ENCODE peak calls at places on chromosome 17, in six cellular contexts. K, U, W, I, Y and V are unnamed samples.
A peak's percentile ranks its signal among the peaks of the same experiment; 100 is the strongest.

GRCh38 chr17:21286771-21287702 is 2.5 kb downstream of the MAP2K3 start:
- DNase-seq in I (no peak), K (no peak), W (no peak), Y (peak; percentile 90), U (peak; percentile 12), V (peak; percentile 81)

GRCh38 chr17:60080545-60080944 is 1.8 kb upstream of the HEATR6 start:
- DNase-seq in U (no peak), Y (no peak), I (no peak), K (no peak), W (no peak), V (no peak)

GRCh38 chr17:31746884-31747495 is 112.1 kb downstream of the COPRS start:
- DNase-seq in K (no peak), U (no peak), I (no peak), Y (no peak), W (no peak), V (peak; percentile 30)

GRCh38 chr17:60161598-60162330 is 12.0 kb downstream of the CA4 start:
- DNase-seq in W (no peak), Y (peak; percentile 86), K (no peak), I (no peak), U (no peak), V (no peak)

GRCh38 chr17:732788-733720 is 658 bp downstream of the TLCD3A start:
- DNase-seq in W (peak; percentile 75), Y (peak; percentile 79), I (no peak), K (no peak), U (no peak), V (peak; percentile 49)

GRCh38 chr17:28727727-28728363 is 743 bp upstream of the NEK8 start:
- DNase-seq in W (peak; percentile 77), Y (peak; percentile 92), U (peak; percentile 55), K (peak; percentile 76), I (peak; percentile 70), V (peak; percentile 83)

GRCh38 chr17:66673668-66674276 is 161.1 kb upstream of the CACNG5 start:
- DNase-seq in K (no peak), Y (no peak), U (peak; percentile 72), I (no peak), W (peak; percentile 66), V (peak; percentile 57)

GRCh38 chr17:49741009-49741691 is 22.8 kb downstream of the FAM117A start:
- DNase-seq in W (no peak), U (no peak), Y (no peak), K (no peak), I (no peak), V (no peak)

GRCh38 chr17:48131216-48131824 is 23.8 kb downstream of the SNX11 start:
- DNase-seq in K (no peak), Y (no peak), U (peak; percentile 80), I (no peak), W (peak; percentile 70), V (peak; percentile 47)

GRCh38 chr17:74919440-74920305 is 3.4 kb downstream of the USH1G start:
- DNase-seq in Y (no peak), W (no peak), I (no peak), U (no peak), K (no peak), V (no peak)

GRCh38 chr17:21129023-21129681 is 2.4 kb downstream of the DHRS7B start:
- DNase-seq in W (no peak), I (no peak), Y (no peak), U (no peak), K (no peak), V (no peak)

GRCh38 chr17:57350266-57350665 is 93.9 kb downstream of the MSI2 start:
- DNase-seq in I (no peak), Y (no peak), U (no peak), W (no peak), K (no peak), V (no peak)

GRCh38 chr17:79944251-79944812 is 91.3 kb downstream of the TBC1D16 start:
- DNase-seq in U (no peak), W (no peak), I (no peak), Y (peak; percentile 55), K (peak; percentile 34), V (no peak)

GRCh38 chr17:44144966-44145739 is 3.4 kb downstream of the HROB start:
- DNase-seq in U (no peak), K (no peak), Y (no peak), W (no peak), I (no peak), V (no peak)

GRCh38 chr17:68460715-68461114 is 3.4 kb upstream of the WIPI1 start:
- DNase-seq in U (no peak), I (no peak), Y (no peak), K (no peak), W (no peak), V (no peak)

GRCh38 chr17:39700148-39700987 is 504 bp downstream of the ERBB2 start:
- DNase-seq in I (no peak), Y (no peak), W (no peak), K (no peak), U (no peak), V (no peak)

GRCh38 chr17:62619413-62620155 is 7.9 kb upstream of the MRC2 start:
- DNase-seq in Y (no peak), W (no peak), U (no peak), K (no peak), I (no peak), V (no peak)

GRCh38 chr17:55577011-55577586 is 65.8 kb upstream of the SMIM36 start:
- DNase-seq in K (no peak), W (peak; percentile 77), Y (peak; percentile 81), U (no peak), I (no peak), V (peak; percentile 36)

GRCh38 chr17:82003411-82004381 is 19.0 kb downstream of the CENPX start:
- DNase-seq in U (peak; percentile 84), K (peak; percentile 70), Y (no peak), W (peak; percentile 95), I (no peak), V (peak; percentile 53)

GRCh38 chr17:48596000-48596734 is 2.6 kb upstream of the HOXB5 start:
- DNase-seq in U (no peak), K (no peak), Y (no peak), W (no peak), I (no peak), V (no peak)

GRCh38 chr17:15469260-15469659 is 1.8 kb upstream of the CDRT4 start:
- DNase-seq in Y (no peak), I (no peak), U (no peak), W (no peak), K (no peak), V (no peak)

GRCh38 chr17:35797370-35797769 is 1.9 kb upstream of the MMP28 start:
- DNase-seq in W (no peak), Y (no peak), I (no peak), K (no peak), U (no peak), V (no peak)

DNA sequence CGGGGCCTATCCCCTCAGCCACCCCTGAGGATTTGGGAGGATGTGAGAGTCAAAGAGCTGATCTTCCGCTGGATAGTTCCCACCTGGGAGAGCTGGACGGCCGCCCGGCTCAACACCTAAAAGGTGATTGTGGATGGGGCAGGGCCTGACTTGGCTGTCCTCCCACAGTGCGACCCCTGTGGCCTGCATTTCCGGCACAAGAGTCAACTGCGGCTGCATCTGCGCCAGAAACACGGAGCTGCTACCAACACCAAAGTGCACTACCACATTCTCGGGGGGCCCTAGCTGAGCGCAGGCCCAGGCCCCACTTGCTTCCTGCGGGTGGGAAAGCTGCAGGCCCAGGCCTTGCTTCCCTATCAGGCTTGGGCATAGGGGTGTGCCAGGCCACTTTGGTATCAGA is 4.5 kb downstream of the BCL6B start:
- DNase-seq in W (no peak), I (no peak), Y (peak; percentile 77), K (no peak), U (no peak), V (no peak)
- H3K4me3 ChIP-seq in W (no peak overlapping the region), I (no peak overlapping the region), Y (no peak overlapping the region), K (no peak overlapping the region), U (no peak overlapping the region), V (no peak overlapping the region)

GRCh38 chr17:9409026-9409425 is 166.6 kb downstream of the STX8 start:
- DNase-seq in I (no peak), K (no peak), W (no peak), Y (no peak), U (no peak), V (no peak)

GRCh38 chr17:9408381-9408780 is 167.2 kb downstream of the STX8 start:
- DNase-seq in I (no peak), U (no peak), Y (no peak), W (no peak), K (no peak), V (no peak)

GRCh38 chr17:9409430-9409829 is 166.2 kb downstream of the STX8 start:
- DNase-seq in Y (no peak), U (no peak), W (no peak), I (no peak), K (no peak), V (no peak)

GRCh38 chr17:9403207-9403606 is 172.4 kb downstream of the STX8 start:
- DNase-seq in I (no peak), U (no peak), Y (no peak), K (no peak), W (no peak), V (no peak)

DNA sequence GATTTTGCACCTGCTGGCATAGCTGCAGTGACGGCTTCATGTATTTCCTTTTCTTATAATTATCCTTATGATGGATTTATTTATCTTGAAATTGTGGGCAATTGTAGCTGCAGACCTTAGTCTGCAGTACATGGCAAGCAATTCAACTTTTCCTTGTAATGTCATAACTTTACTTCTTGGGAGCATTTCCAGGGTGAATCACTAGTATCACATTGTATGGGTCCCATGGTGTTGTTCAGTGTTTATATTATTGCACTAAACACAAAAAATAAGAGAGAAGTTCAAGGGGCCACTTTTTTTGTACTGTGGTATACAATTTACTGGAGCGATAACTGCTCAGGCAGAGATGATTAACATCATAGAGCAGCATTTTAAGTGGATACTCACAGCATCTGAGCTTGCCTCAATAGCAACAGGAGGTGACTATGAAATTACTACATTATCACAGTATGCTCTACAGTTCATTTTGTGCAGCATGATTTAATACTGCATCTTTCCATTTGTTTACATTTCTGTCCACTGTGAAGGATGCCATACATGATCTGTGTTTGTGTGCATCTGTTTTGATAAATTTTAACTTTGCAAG is 169.5 kb downstream of the STX8 start:
- DNase-seq in Y (no peak), W (no peak), U (no peak), K (no peak), I (no peak), V (no peak)
- TF ChIP-seq POLR2AphosphoS5 in Y (no peak), W (no peak), U (no peak), K (no peak), I (no peak), V (no peak)

GRCh38 chr17:73359987-73360410 is 48.2 kb upstream of the CDC42EP4 start:
- DNase-seq in U (peak; percentile 59), Y (no peak), W (no peak), K (peak; percentile 82), I (no peak), V (peak; percentile 77)
- TF ChIP-seq CTCF in U (peak; percentile 54), Y (no peak), W (no peak), K (no peak), I (no peak), V (no peak)

GRCh38 chr17:72726936-72727335 is 365.6 kb downstream of the SLC39A11 start:
- DNase-seq in Y (no peak), U (no peak), I (no peak), K (no peak), W (no peak), V (peak; percentile 11)

GRCh38 chr17:72734611-72735010 is 357.9 kb downstream of the SLC39A11 start:
- DNase-seq in K (no peak), I (no peak), U (no peak), Y (no peak), W (no peak), V (no peak)

GRCh38 chr17:72733619-72734282 is 358.7 kb downstream of the SLC39A11 start:
- DNase-seq in I (no peak), Y (no peak), K (no peak), W (no peak), U (no peak), V (no peak)

GRCh38 chr17:72732893-72733618 is 359.4 kb downstream of the SLC39A11 start:
- DNase-seq in U (no peak), W (no peak), K (no peak), Y (no peak), I (no peak), V (no peak)

GRCh38 chr17:72730091-72730490 is 362.4 kb downstream of the SLC39A11 start:
- DNase-seq in Y (no peak), W (no peak), K (no peak), I (no peak), U (no peak), V (no peak)
- H3K4me3 ChIP-seq in Y (no peak overlapping the region), W (no peak overlapping the region), K (no peak overlapping the region), I (no peak overlapping the region), U (no peak overlapping the region), V (no peak overlapping the region)